ENCODE peak calls at places on chromosomes 3 and 15, in five cellular contexts. R is amygdala; Y is GM04503; O is activated T-helper 1 cell treated with anti-CD3 and anti-CD28 coated beads, Interleukin-12 subunit alpha, Interleukin-12 subunit beta, Interleukin-2, Interleukin-4 antibody, amounts not matched to agents 30 ng/mL and 10 ng/mL and 1 ng/mL, durations not matched to agents 14 hours and 24 hours and 36 hours; I is choroid plexus epithelial cell. X is an unnamed sample.

GRCh38 chr15:58247803-58248503 is 109.8 kb downstream of the AQP9 start:
- DNase-seq in R (no peak), Y (no peak), O (no peak), I (no peak), X (no peak)

GRCh38 chr15:39596358-39597051 is 15.6 kb downstream of the THBS1 start:
- DNase-seq in R (no peak), Y (peak), O (no peak), I (no peak), X (peak)

GRCh38 chr3:134357914-134358811 is 16.1 kb downstream of the AMOTL2 start:
- DNase-seq in R (no peak), Y (peak), O (no peak), I (peak), X (peak)

GRCh38 chr15:68819451-68820204 is 1.1 kb downstream of the ANP32A start:
- DNase-seq in R (no peak), Y (no peak), O (peak), I (peak), X (no peak)

GRCh38 chr3:13574798-13575451 is 26.0 kb downstream of the FBLN2 start:
- DNase-seq in R (no peak), Y (no peak), O (no peak), I (peak), X (no peak)

GRCh38 chr3:38985581-38985980 is 66.2 kb downstream of the SCN11A start:
- DNase-seq in R (no peak), Y (peak), O (no peak), I (peak), X (peak)

GRCh38 chr3:43998374-43998840 is 243.3 kb upstream of the TOPAZ1 start:
- DNase-seq in R (no peak), Y (no peak), O (no peak), I (no peak), X (peak)

GRCh38 chr3:115960799-115961198 is 337.5 kb downstream of the GAP43 start:
- DNase-seq in R (no peak), Y (no peak), O (no peak), I (no peak), X (no peak)

GRCh38 chr3:143847787-143848631 is at the start of gene SLC9A9:
- DNase-seq in R (peak), Y (peak), O (peak), I (peak), X (peak)

GRCh38 chr3:195270350-195271115 is 426 bp downstream of the XXYLT1 start:
- DNase-seq in R (no peak), Y (no peak), O (peak), I (peak), X (peak)

GRCh38 chr3:133041524-133041829 is 3.3 kb downstream of the TMEM108 start:
- DNase-seq in R (no peak), Y (no peak), O (no peak), I (no peak), X (no peak)

X was measured in bronchial epithelial cell.